ENCODE peak calls at places on chromosome 15, in seven cellular contexts. U, G, X, S, A, D and F are unnamed samples.

GRCh38 chr15:38275951-38276350 is 23.3 kb downstream of the SPRED1 start:
- DNase-seq in U (no peak), G (peak; percentile 42), X (no peak), S (peak; percentile 42), A (no peak), D (no peak), F (no peak)

GRCh38 chr15:80565398-80565797 is 129.7 kb upstream of the ABHD17C start:
- DNase-seq in U (no peak), G (no peak), X (no peak), S (no peak), A (no peak), D (no peak), F (no peak)

GRCh38 chr15:86892774-86893449 is 813.2 kb downstream of the AGBL1 start:
- DNase-seq in U (peak; percentile 36), G (no peak), X (no peak), S (peak; percentile 32), A (no peak), D (no peak), F (no peak)

GRCh38 chr15:81275711-81276417 is 48.1 kb downstream of the STARD5 start:
- DNase-seq in U (no peak), G (peak; percentile 21), X (no peak), S (no peak), A (no peak), D (no peak), F (no peak)

GRCh38 chr15:83602021-83602420 is 51.9 kb upstream of the ADAMTSL3 start:
- DNase-seq in U (no peak), G (no peak), X (no peak), S (peak; percentile 88), A (peak; percentile 12), D (no peak), F (no peak)

GRCh38 chr15:63189955-63190691 is 717 bp downstream of the RAB8B start:
- DNase-seq in U (no peak), G (peak; percentile 49), X (peak; percentile 30), S (no peak), A (no peak), D (no peak), F (no peak)

GRCh38 chr15:62824111-62824737 is 218.3 kb upstream of the TPM1 start:
- DNase-seq in U (no peak), G (peak; percentile 87), X (no peak), S (peak; percentile 51), A (no peak), D (no peak), F (no peak)

GRCh38 chr15:79401301-79401700 is 30.8 kb upstream of the MINAR1 start:
- DNase-seq in U (no peak), G (no peak), X (no peak), S (no peak), A (no peak), D (no peak), F (no peak)

GRCh38 chr15:35857812-35858211 is 311.8 kb upstream of the DPH6 start:
- DNase-seq in U (no peak), G (no peak), X (no peak), S (no peak), A (no peak), D (no peak), F (no peak)

GRCh38 chr15:71916834-71917233 is 106.5 kb downstream of the NR2E3 start:
- DNase-seq in U (no peak), G (no peak), X (no peak), S (no peak), A (no peak), D (no peak), F (no peak)
- H3K4me3 ChIP-seq in U (no peak overlapping the region), G (no peak overlapping the region), X (no peak overlapping the region), S (no peak overlapping the region), A (no peak overlapping the region), D (no peak overlapping the region), F (no peak overlapping the region)

DNA sequence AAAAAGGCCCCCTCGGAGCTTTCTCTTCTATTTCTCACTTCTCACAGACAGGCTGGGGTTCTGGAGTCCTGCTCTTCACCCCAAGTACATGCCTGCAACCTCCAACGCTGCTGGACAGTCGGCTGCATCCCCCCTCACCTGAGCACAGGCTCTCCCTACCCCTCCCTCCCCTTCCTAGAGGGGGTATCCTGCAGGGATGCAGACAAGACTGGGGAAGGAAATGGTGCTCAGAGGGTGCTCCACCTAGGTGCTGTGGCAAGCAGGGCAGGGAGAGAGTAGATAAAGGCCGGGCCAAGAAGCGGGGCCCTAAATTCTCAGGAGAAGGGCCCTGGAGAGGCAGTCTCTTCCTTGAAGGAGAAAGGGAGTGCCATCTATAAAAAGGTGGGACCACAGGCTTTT is 7.0 kb upstream of the STRA6 start:
- DNase-seq in U (no peak), G (no peak), X (no peak), S (no peak), A (no peak), D (no peak), F (no peak)
- H3K4me2 ChIP-seq in U (peak overlapping the region; percentile 77), G (no peak overlapping the region), X (no peak overlapping the region), S (no peak overlapping the region), A (no peak overlapping the region), D (no peak overlapping the region), F (peak overlapping the region; percentile 56)

GRCh38 chr15:59170295-59170881 is 36.3 kb upstream of the LDHAL6B start:
- DNase-seq in U (peak; percentile 29), G (peak; percentile 93), X (no peak), S (peak; percentile 92), A (no peak), D (no peak), F (peak; percentile 26)
- TF ChIP-seq EZH2phosphoT487 in U (no peak), G (no peak), X (no peak), S (no peak), A (no peak), D (no peak), F (no peak)

GRCh38 chr15:40160021-40160420 is 848 bp upstream of the BUB1B start:
- DNase-seq in U (no peak), G (no peak), X (no peak), S (no peak), A (no peak), D (no peak), F (no peak)

GRCh38 chr15:40161693-40162401 is 978 bp downstream of the BUB1B start:
- DNase-seq in U (peak; percentile 12), G (no peak), X (peak; percentile 75), S (no peak), A (no peak), D (peak; percentile 29), F (no peak)

GRCh38 chr15:40163657-40164416 is 3.0 kb downstream of the BUB1B start:
- DNase-seq in U (no peak), G (no peak), X (no peak), S (no peak), A (no peak), D (no peak), F (no peak)

GRCh38 chr15:40162552-40162951 is 1.7 kb downstream of the BUB1B start:
- DNase-seq in U (no peak), G (no peak), X (no peak), S (no peak), A (no peak), D (no peak), F (no peak)

GRCh38 chr15:40160689-40161688 is at the start of gene BUB1B:
- DNase-seq in U (peak; percentile 99), G (peak; percentile 97), X (peak; percentile 97), S (peak; percentile 98), A (peak; percentile 85), D (peak; percentile 98), F (peak; percentile 94)
- H3K4me3 ChIP-seq in U (peak within 1 kb of the TSS; percentile 79), G (peak within 1 kb of the TSS; percentile 100), X (peak within 1 kb of the TSS; percentile 91), S (peak within 1 kb of the TSS; percentile 83), A (peak within 1 kb of the TSS; percentile 85), D (peak within 1 kb of the TSS; percentile 90), F (peak within 1 kb of the TSS; percentile 79)

GRCh38 chr15:33789141-33789540 is 179.2 kb upstream of the CHRM5 start:
- DNase-seq in U (no peak), G (peak; percentile 69), X (no peak), S (no peak), A (no peak), D (no peak), F (peak; percentile 18)
- H3K4me2 ChIP-seq in U (no peak overlapping the region), G (no peak overlapping the region), X (no peak overlapping the region), S (no peak overlapping the region), A (no peak overlapping the region), D (no peak overlapping the region), F (no peak overlapping the region)

DNA sequence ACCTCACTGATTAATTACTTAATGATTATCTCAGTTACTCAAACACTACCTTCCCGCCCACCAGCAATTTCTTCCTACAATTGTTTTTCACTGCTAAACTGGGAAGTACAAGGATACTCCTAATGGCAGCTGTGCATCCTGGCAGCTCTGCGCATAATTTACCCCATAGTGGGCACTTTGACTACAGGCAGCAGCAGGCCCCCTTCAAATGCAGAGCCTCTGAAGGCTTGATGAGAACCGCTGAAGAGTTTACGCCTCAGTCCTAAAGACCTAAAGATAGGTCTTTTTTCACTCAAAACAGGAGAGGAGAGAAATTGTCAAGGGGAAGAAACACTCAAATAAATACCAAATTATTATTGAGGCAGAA is 10.7 kb downstream of the CCDC32 start:
- DNase-seq in U (peak; percentile 77), G (no peak), X (no peak), S (no peak), A (no peak), D (peak; percentile 2), F (no peak)
- TF ChIP-seq EZH2phosphoT487 in U (no peak), G (no peak), X (no peak), S (no peak), A (no peak), D (no peak), F (no peak)

DNA sequence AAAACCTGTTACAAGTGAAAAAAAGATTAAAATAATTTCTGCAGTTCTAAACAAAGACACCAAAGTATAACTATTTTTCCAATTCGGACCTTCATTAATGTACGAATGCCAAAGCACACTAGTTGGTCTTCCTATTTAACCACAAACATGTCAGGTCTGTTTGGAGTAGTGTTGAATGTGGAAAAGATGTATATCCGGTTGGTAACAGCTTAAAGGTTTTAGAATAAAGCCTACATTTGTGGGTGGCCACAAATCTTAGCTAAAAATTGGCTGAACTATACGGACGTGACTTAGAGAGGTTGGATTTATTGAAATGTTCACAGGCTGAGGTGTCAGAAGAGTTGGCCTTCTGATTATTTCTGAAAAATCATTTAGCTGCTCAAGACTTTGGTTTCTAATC is 78.4 kb downstream of the FSIP1 start:
- DNase-seq in U (no peak), G (no peak), X (no peak), S (no peak), A (no peak), D (no peak), F (no peak)
- H3K4me3 ChIP-seq in U (no peak overlapping the region), G (no peak overlapping the region), X (no peak overlapping the region), S (no peak overlapping the region), A (no peak overlapping the region), D (no peak overlapping the region), F (no peak overlapping the region)

GRCh38 chr15:31301687-31301990 is 25.0 kb upstream of the KLF13 start:
- DNase-seq in U (no peak), G (no peak), X (peak; percentile 87), S (no peak), A (no peak), D (no peak), F (no peak)
- H3K4me2 ChIP-seq in U (no peak overlapping the region), G (no peak overlapping the region), X (peak overlapping the region; percentile 65), S (no peak overlapping the region), A (no peak overlapping the region), D (no peak overlapping the region), F (no peak overlapping the region)